ENCODE peak calls at places on chromosomes 6 and 20, in seven cellular contexts. W is HepG2; A is CD4-positive, CD25-positive, alpha-beta regulatory T cell; S is IMR-90; E is cardiac muscle cell; T is adrenal gland; X is heart left ventricle. C is an unnamed sample.

GRCh38 chr6:3885262-3886036 is 36.3 kb downstream of the FAM50B start:
- DNase-seq in W (peak; percentile 69), A (no peak), S (no peak), E (no peak), T (no peak), X (no peak), C (peak; percentile 20)

GRCh38 chr6:142696689-142697088 is 248.3 kb downstream of the HIVEP2 start:
- DNase-seq in W (no peak), A (no peak), S (no peak), E (no peak), T (no peak), X (no peak), C (peak; percentile 87)

GRCh38 chr6:90219168-90219985 is 77.3 kb downstream of the BACH2 start:
- DNase-seq in W (no peak), A (no peak), S (peak; percentile 90), E (peak; percentile 86), T (peak; percentile 22), X (peak; percentile 54), C (peak; percentile 88)

GRCh38 chr20:47019106-47019824 is 124.6 kb downstream of the EYA2 start:
- DNase-seq in W (no peak), A (no peak), S (peak; percentile 94), E (peak; percentile 67), T (peak; percentile 18), X (no peak), C (no peak)

GRCh38 chr6:49668083-49668511 is 31.5 kb upstream of the RHAG start:
- DNase-seq in W (no peak), A (no peak), S (no peak), E (no peak), T (no peak), X (no peak), C (no peak)

GRCh38 chr6:170269873-170270541 is 20.9 kb downstream of the DLL1 start:
- DNase-seq in W (no peak), A (no peak), S (peak; percentile 43), E (no peak), T (no peak), X (no peak), C (peak; percentile 78)

GRCh38 chr6:16196958-16197576 is 41.3 kb upstream of the GMPR start:
- DNase-seq in W (no peak), A (no peak), S (no peak), E (no peak), T (no peak), X (no peak), C (no peak)

GRCh38 chr20:37773260-37773825 is 79.5 kb downstream of the CTNNBL1 start:
- DNase-seq in W (no peak), A (no peak), S (no peak), E (no peak), T (no peak), X (no peak), C (no peak)

GRCh38 chr20:18055261-18055660 is 2.5 kb downstream of the OVOL2 start:
- DNase-seq in W (no peak), A (no peak), S (no peak), E (no peak), T (no peak), X (no peak), C (peak; percentile 20)

GRCh38 chr6:43668151-43669028 is 19.2 kb downstream of the MRPS18A start:
- DNase-seq in W (peak; percentile 76), A (peak; percentile 56), S (peak; percentile 36), E (peak; percentile 71), T (peak; percentile 77), X (peak; percentile 59), C (peak; percentile 42)

GRCh38 chr6:44704240-44705150 is 317.0 kb downstream of the CDC5L start:
- DNase-seq in W (no peak), A (no peak), S (no peak), E (no peak), T (no peak), X (no peak), C (no peak)

GRCh38 chr6:156464100-156464878 is 312.9 kb upstream of the ARID1B start:
- DNase-seq in W (no peak), A (no peak), S (no peak), E (no peak), T (no peak), X (no peak), C (no peak)

GRCh38 chr6:52641388-52641787 is 29.5 kb upstream of the TMEM14A start:
- DNase-seq in W (no peak), A (no peak), S (no peak), E (no peak), T (no peak), X (no peak), C (no peak)

GRCh38 chr20:15576401-15576800 is 996.8 kb downstream of the KIF16B start:
- DNase-seq in W (no peak), A (no peak), S (peak; percentile 26), E (no peak), T (no peak), X (no peak), C (no peak)

GRCh38 chr6:156398371-156398770 is 378.8 kb upstream of the ARID1B start:
- DNase-seq in W (no peak), A (no peak), S (no peak), E (no peak), T (no peak), X (no peak), C (no peak)

GRCh38 chr20:18428490-18429173 is 38.2 kb downstream of the DZANK1 start:
- DNase-seq in W (peak; percentile 64), A (no peak), S (peak; percentile 16), E (peak; percentile 72), T (peak; percentile 59), X (peak; percentile 27), C (no peak)

GRCh38 chr6:30041221-30041620 is 19.8 kb upstream of the POLR1H start:
- DNase-seq in W (no peak), A (no peak), S (no peak), E (no peak), T (no peak), X (no peak), C (peak; percentile 80)

GRCh38 chr20:23613676-23614075 is 8.0 kb upstream of the CST9 start:
- DNase-seq in W (no peak), A (no peak), S (no peak), E (peak; percentile 53), T (no peak), X (no peak), C (no peak)

GRCh38 chr6:84976516-84977420 is 212.4 kb upstream of the TBX18 start:
- DNase-seq in W (no peak), A (no peak), S (no peak), E (peak; percentile 41), T (no peak), X (no peak), C (no peak)

GRCh38 chr20:1687053-1687452 is 29.5 kb upstream of the SIRPG start:
- DNase-seq in W (no peak), A (no peak), S (no peak), E (no peak), T (no peak), X (no peak), C (no peak)

GRCh38 chr20:24991897-24992419 is 593 bp downstream of the APMAP start:
- DNase-seq in W (no peak), A (peak; percentile 37), S (no peak), E (peak; percentile 20), T (no peak), X (no peak), C (peak; percentile 43)

DNA sequence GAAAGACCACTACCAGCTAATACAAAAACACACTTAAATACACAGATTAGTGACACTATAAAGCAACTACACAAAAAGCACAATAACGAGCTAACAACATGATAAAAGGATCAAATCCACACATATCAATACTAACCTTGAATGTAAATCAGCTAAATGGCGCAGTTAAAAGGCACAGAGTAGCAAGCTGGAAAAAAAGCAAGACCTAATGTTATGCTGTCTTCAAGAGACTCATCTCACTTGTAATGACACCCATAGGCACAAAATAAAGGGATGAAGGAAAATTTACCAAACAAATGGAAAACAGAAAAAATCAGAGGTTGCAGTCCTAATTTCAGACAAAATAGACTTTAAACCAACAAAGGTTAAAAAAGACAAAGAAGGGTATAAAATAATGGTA is 86.3 kb downstream of the NUS1 start:
- DNase-seq in W (no peak), A (no peak), S (no peak), E (no peak), T (no peak), X (no peak), C (no peak)
- H3K9me3 ChIP-seq in W (peaks cover 22% of the 10 kb centered on the region), A (peaks cover 10% of the 10 kb centered on the region), S (peaks cover 2% of the 10 kb centered on the region), E (no peaks in the 10 kb centered on the region), T (no peaks in the 10 kb centered on the region), X (peaks cover 2% of the 10 kb centered on the region), C (peaks cover 4% of the 10 kb centered on the region)

GRCh38 chr6:131213501-131213990 is 78.3 kb downstream of the AKAP7 start:
- DNase-seq in W (no peak), A (no peak), S (peak; percentile 61), E (peak; percentile 92), T (no peak), X (no peak), C (no peak)

GRCh38 chr6:131215212-131215611 is 79.9 kb downstream of the AKAP7 start:
- DNase-seq in W (no peak), A (no peak), S (no peak), E (peak; percentile 24), T (peak; percentile 26), X (no peak), C (no peak)

GRCh38 chr6:131212928-131213327 is 77.7 kb downstream of the AKAP7 start:
- DNase-seq in W (no peak), A (no peak), S (no peak), E (peak; percentile 27), T (no peak), X (no peak), C (no peak)

GRCh38 chr6:131212024-131212423 is 76.8 kb downstream of the AKAP7 start:
- DNase-seq in W (no peak), A (no peak), S (peak; percentile 72), E (no peak), T (no peak), X (no peak), C (no peak)

GRCh38 chr6:131216277-131216676 is 81.0 kb downstream of the AKAP7 start:
- DNase-seq in W (no peak), A (no peak), S (no peak), E (peak; percentile 46), T (no peak), X (no peak), C (no peak)
- H3K4me3 ChIP-seq in W (no peak overlapping the region), A (no peak overlapping the region), S (no peak overlapping the region), E (no peak overlapping the region), T (no peak overlapping the region), X (peak overlapping the region; percentile 6), C (no peak overlapping the region)

GRCh38 chr20:56151834-56152233 is 96.7 kb upstream of the MC3R start:
- DNase-seq in W (no peak), A (no peak), S (no peak), E (no peak), T (no peak), X (no peak), C (no peak)

GRCh38 chr20:56155625-56156024 is 92.9 kb upstream of the MC3R start:
- DNase-seq in W (no peak), A (no peak), S (no peak), E (no peak), T (no peak), X (no peak), C (no peak)

GRCh38 chr20:56158489-56158888 is 90.0 kb upstream of the MC3R start:
- DNase-seq in W (no peak), A (no peak), S (no peak), E (no peak), T (no peak), X (no peak), C (no peak)

GRCh38 chr20:56160956-56161355 is 87.6 kb upstream of the MC3R start:
- DNase-seq in W (no peak), A (no peak), S (no peak), E (no peak), T (no peak), X (no peak), C (no peak)

GRCh38 chr20:56157530-56158203 is 90.9 kb upstream of the MC3R start:
- DNase-seq in W (no peak), A (no peak), S (no peak), E (no peak), T (no peak), X (no peak), C (no peak)
- H3K9me3 ChIP-seq in W (peaks cover 17% of the 10 kb centered on the region), A (no peaks in the 10 kb centered on the region), S (peaks cover 34% of the 10 kb centered on the region), E (no peaks in the 10 kb centered on the region), T (no peaks in the 10 kb centered on the region), X (no peaks in the 10 kb centered on the region), C (no peaks in the 10 kb centered on the region)

GRCh38 chr6:26088344-26088743 is 1.1 kb downstream of the HFE start:
- DNase-seq in W (no peak), A (no peak), S (no peak), E (no peak), T (peak; percentile 46), X (no peak), C (no peak)
- H3K4me3 ChIP-seq in W (peak overlapping the region; percentile 84), A (peak overlapping the region; percentile 78), S (peak overlapping the region; percentile 71), E (no peak overlapping the region), T (peak overlapping the region; percentile 59), X (peak overlapping the region; percentile 76), C (peak overlapping the region; percentile 53)

C was measured in SJCRH30.